ENCODE peak calls at places on chromosomes 3 and 15, in four cellular contexts. S, H, C and V are unnamed samples.

GRCh38 chr15:64739216-64739976 is 36.0 kb downstream of the RBPMS2 start:
- DNase-seq in S (no peak), H (no peak), C (no peak), V (no peak)

GRCh38 chr3:183503738-183504137 is 51.8 kb downstream of the KLHL6 start:
- DNase-seq in S (no peak), H (no peak), C (no peak), V (no peak)

GRCh38 chr15:23877502-23878412 is 190.7 kb upstream of the NDN start:
- DNase-seq in S (peak), H (peak), C (no peak), V (peak)

GRCh38 chr3:112730210-112730609 is 89.3 kb upstream of the CCDC80 start:
- DNase-seq in S (no peak), H (no peak), C (no peak), V (no peak)

GRCh38 chr3:94249491-94250079 is 186.7 kb downstream of the NSUN3 start:
- DNase-seq in S (peak), H (peak), C (peak), V (peak)

GRCh38 chr15:92625297-92625980 is 30.1 kb downstream of the FAM174B start:
- DNase-seq in S (no peak), H (no peak), C (peak), V (no peak)

GRCh38 chr15:68201879-68202261 is 3.3 kb downstream of the CALML4 start:
- DNase-seq in S (no peak), H (no peak), C (no peak), V (no peak)

GRCh38 chr15:87777054-87777498 is 479.5 kb downstream of the NTRK3 start:
- DNase-seq in S (no peak), H (peak), C (no peak), V (no peak)

GRCh38 chr15:99187886-99188285 is 61.5 kb downstream of the TTC23 start:
- DNase-seq in S (no peak), H (no peak), C (no peak), V (no peak)
- TF ChIP-seq SPI1 in S (no peak), H (no peak), C (no peak), V (no peak)

DNA sequence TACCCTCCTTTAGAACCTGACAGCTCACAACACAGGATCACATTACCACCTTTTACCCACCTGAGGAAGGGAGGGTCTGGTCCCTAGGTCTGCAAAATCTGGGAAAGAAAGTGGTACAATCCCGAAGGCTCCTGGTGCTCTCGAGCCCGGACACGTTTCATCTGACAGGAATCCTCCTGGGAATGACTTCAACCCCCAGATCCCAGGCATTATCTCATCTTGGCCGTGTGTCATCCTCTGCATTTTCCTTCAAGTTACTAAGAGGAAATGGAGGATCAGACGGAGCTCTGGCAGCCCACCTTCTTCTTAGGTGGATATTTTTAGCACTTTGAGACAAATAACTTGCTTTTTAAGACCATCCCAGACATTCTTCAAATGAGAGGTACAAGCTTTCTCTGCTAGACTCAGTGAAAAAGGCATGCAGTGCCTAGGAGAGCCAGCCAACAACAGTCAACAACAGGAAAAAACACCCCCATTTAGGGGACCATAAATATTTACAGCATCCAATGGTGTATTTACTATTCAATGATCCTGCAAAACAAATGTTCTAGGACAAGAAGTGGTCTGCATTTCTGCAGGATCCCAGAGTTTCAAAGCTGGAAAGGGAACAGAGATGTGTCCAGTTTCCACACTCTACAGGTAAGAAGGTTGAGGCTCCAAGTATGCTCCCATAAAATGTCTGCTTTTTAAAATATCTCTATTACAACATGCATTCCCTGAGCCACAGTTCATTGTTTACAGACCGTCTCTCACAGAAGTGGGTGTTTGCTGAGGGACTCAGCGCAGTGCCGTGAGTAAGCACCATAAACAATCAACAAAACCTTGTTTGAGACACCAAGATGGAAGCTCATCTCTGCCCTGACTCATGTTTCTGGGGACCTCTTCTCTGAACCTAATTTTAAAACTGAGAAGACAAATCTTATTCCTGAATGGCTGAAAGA is 38.3 kb upstream of the ARHGEF3 start:
- DNase-seq in S (no peak), H (no peak), C (no peak), V (no peak)
- TF ChIP-seq SPI1 in S (no peak), H (no peak), C (no peak), V (no peak)

DNA sequence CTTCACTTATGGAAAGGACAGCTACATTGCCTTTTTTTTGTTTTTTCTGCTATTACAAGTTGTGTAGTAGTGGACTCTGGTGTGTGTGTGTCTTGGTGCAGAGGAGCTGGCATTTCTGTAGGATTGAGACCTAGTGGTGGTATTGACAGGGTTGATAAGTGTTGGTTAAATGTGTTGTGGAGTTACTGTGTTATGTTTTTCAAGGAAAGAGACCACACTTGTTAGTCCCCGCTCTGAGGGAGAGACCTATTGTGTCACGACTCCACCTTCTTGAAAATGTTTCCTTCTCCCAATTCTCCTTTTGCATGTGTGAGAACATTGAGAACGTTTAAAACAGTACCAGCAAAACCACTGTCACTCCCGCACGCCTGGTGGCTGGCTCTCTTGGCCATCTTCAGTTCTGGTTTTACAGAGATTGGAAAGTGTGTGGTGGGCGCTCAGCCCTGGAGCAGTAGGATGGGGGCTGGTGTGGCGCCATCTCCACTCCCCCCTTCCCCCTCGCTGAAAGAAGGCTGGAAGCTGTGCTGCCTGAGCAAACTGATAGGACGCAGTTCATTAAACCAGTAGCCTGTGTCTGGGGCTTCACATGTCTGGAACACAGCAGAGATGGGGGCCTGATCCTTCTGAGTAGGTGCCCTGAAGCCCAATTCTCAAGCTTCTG is 5.5 kb downstream of the KLF13 start:
- DNase-seq in S (no peak), H (no peak), C (no peak), V (no peak)
- TF ChIP-seq SPI1 in S (no peak), H (no peak), C (no peak), V (no peak)

GRCh38 chr3:13561967-13562366 is 13.0 kb downstream of the FBLN2 start:
- DNase-seq in S (no peak), H (no peak), C (no peak), V (no peak)

GRCh38 chr3:13557926-13558325 is 9.0 kb downstream of the FBLN2 start:
- DNase-seq in S (no peak), H (no peak), C (no peak), V (no peak)

GRCh38 chr3:13558651-13559050 is 9.7 kb downstream of the FBLN2 start:
- DNase-seq in S (no peak), H (no peak), C (no peak), V (no peak)

GRCh38 chr3:13561376-13561775 is 12.5 kb downstream of the FBLN2 start:
- DNase-seq in S (no peak), H (no peak), C (no peak), V (no peak)

DNA sequence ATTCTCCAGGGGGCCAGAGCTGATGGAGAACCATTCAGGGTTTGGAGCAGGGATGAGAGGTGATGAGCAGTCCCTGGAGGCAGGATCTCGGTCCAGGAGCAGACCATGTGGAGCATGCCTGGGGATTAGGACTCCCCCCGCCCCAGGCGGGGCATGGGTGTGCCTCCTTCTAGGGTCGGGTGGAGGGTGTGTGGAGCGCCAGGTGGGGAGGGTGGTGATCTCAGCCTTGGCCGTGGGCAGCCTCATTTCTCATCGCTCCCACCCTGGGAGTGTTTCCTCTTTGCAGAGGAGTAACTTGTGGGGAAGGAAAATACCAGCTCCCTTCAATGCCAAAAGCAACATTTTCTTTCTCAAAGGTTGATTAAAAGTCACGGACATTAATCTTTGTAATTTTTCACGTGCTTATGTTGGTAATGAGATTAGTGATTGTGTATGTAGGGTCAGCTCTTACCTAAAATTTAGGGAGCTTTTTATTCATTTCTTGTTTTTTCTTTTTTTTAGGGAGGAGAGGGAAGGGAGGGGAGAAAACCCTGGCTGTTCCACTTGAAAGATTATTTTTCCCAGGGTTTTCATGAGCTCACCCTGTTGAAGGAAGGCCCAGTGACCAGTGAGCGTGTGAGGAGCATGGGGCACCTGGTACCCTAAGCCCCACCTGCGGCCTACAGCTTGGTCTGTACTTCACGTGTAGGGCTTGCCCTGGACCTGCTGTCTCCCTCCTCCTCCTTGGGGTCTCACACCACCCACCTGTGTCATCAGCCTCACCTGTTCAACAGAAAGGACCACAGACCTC is 11.0 kb downstream of the FBLN2 start:
- DNase-seq in S (no peak), H (no peak), C (no peak), V (no peak)
- TF ChIP-seq SPI1 in S (no peak), H (no peak), C (no peak), V (no peak)

GRCh38 chr15:43267439-43267838 is 711 bp upstream of the TGM5 start:
- DNase-seq in S (no peak), H (no peak), C (no peak), V (no peak)

GRCh38 chr15:43268111-43269105 is 1.7 kb upstream of the TGM5 start:
- DNase-seq in S (no peak), H (peak), C (no peak), V (no peak)

GRCh38 chr15:43266386-43266785 is 342 bp downstream of the TGM5 start:
- DNase-seq in S (no peak), H (no peak), C (no peak), V (no peak)

GRCh38 chr15:43270113-43270665 is 3.5 kb upstream of the TGM5 start:
- DNase-seq in S (no peak), H (no peak), C (no peak), V (no peak)

DNA sequence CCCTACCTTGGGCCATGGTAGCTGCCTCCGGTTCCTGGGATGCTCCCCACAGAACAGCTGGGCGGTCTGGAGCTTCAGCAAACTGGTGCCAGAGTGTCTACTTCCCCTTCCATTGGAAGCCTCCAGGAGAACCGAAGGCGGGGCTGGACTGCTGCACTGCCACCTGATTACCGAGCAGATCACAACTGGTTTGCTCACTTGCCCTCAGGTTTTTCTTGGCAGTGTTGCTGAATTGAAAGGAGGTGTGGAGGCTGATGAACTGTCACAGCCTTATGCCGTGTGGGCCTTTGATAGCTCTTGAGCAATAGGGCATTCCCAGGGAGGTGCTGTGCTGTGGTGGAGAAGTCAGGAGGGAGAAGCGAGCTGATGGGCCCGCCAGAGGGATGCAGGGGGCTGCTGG is at the start of gene TGM5:
- DNase-seq in S (no peak), H (peak), C (no peak), V (no peak)
- TF ChIP-seq SPI1 in S (no peak), H (no peak), C (no peak), V (no peak)

GRCh38 chr15:96125681-96126080 is 204.8 kb upstream of the NR2F2 start:
- DNase-seq in S (peak), H (no peak), C (no peak), V (no peak)
- TF ChIP-seq SPI1 in S (no peak), H (no peak), C (no peak), V (no peak)

DNA sequence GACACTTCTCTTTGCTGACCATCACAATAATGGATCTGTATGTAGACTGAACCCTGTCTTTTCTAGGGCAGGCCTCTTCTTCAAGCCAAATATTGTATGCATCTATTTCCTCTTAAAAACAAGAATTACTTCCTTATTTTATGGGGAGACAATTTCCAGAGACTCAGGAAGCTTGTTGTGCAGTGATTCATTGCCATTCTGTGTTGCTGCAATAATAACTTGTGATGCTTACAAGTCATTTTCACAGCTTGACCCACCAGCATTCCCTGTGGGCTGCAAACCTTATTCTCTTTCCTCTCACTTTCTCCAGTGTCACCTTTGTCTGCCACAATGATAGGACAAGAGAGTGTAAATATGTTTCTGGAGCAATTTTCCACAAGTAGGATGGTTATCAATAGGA is 276.7 kb upstream of the SGO1 start:
- DNase-seq in S (no peak), H (no peak), C (no peak), V (no peak)
- TF ChIP-seq SPI1 in S (no peak), H (no peak), C (no peak), V (no peak)

GRCh38 chr3:38283810-38284775 is 2.0 kb downstream of the SLC22A14 start:
- DNase-seq in S (no peak), H (no peak), C (no peak), V (no peak)
- TF ChIP-seq SPI1 in S (no peak), H (no peak), C (no peak), V (no peak)

GRCh38 chr3:186281172-186281571 is 80.9 kb downstream of the DGKG start:
- DNase-seq in S (no peak), H (no peak), C (no peak), V (no peak)
- TF ChIP-seq SPI1 in S (no peak), H (no peak), C (no peak), V (no peak)

DNA sequence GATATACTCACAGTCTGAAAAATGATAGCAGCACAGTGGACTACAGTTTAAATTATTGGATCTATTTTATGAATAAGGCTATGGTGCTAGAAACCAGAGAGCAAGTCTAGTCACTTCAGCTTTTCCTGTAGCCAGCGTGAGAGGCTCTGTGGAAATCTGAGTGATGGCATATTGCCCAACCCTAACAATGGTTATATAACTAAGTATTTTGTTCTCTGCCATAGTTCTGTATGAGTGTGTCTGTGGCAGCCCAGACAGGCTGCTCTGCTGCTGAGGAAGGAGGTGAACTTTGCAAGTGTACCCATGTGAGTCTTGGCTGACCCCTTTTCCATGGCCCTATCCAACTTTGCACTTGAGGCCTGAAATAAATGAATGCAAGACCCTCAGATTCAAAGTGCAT is 105.7 kb downstream of the LRTM1 start:
- DNase-seq in S (no peak), H (no peak), C (no peak), V (no peak)
- TF ChIP-seq SPI1 in S (no peak), H (no peak), C (no peak), V (no peak)